ENCODE peak calls at places on chromosomes 12 and 14, in seven cellular contexts. G is foreskin keratinocyte; U is CD4-positive, alpha-beta T cell; D is activated effector memory CD4-positive, alpha-beta T cell treated with Interleukin-2 at 50 U/mL for 16 hours; K is HuH-7.5; V is neural crest cell; X is activated CD8-positive, alpha-beta memory T cell treated with anti-CD3 and anti-CD28 coated beads for 4 hours. M is an unnamed sample.
A peak's percentile ranks its signal among the peaks of the same experiment; 100 is the strongest.

GRCh38 chr14:103679351-103679750 is 35.9 kb downstream of the XRCC3 start:
- DNase-seq in G (no peak), U (peak; percentile 22), D (no peak), K (no peak), V (no peak), X (peak; percentile 7), M (peak; percentile 7)

GRCh38 chr14:105064721-105065143 is 498 bp downstream of the GPR132 start:
- DNase-seq in G (no peak), U (no peak), D (no peak), K (no peak), V (no peak), X (no peak), M (no peak)

GRCh38 chr12:32377344-32378000 is 21.9 kb upstream of the FGD4 start:
- DNase-seq in G (no peak), U (no peak), D (no peak), K (no peak), V (no peak), X (no peak), M (no peak)

GRCh38 chr14:99131632-99132271 is 140.2 kb downstream of the BCL11B start:
- DNase-seq in G (no peak), U (no peak), D (no peak), K (no peak), V (no peak), X (no peak), M (no peak)

GRCh38 chr12:70272510-70272909 is 29.3 kb downstream of the CNOT2 start:
- DNase-seq in G (no peak), U (no peak), D (no peak), K (no peak), V (no peak), X (no peak), M (no peak)

GRCh38 chr14:50233335-50234250 is 2.2 kb upstream of the SOS2 start:
- DNase-seq in G (no peak), U (no peak), D (no peak), K (no peak), V (no peak), X (no peak), M (no peak)

GRCh38 chr14:55271572-55272414 is 572 bp downstream of the FBXO34 start:
- DNase-seq in G (peak; percentile 32), U (peak; percentile 26), D (peak; percentile 24), K (peak; percentile 88), V (peak; percentile 53), X (peak; percentile 16), M (no peak)

GRCh38 chr14:106694638-106695393 is 1168.4 kb downstream of the TMEM121 start:
- DNase-seq in G (no peak), U (peak; percentile 36), D (peak; percentile 27), K (no peak), V (no peak), X (no peak), M (peak; percentile 37)

GRCh38 chr12:124564232-124564958 is 3.0 kb downstream of the NCOR2 start:
- DNase-seq in G (no peak), U (no peak), D (no peak), K (no peak), V (no peak), X (no peak), M (no peak)

GRCh38 chr12:68245071-68246021 is 8.1 kb downstream of the IL22 start:
- DNase-seq in G (no peak), U (no peak), D (no peak), K (no peak), V (no peak), X (no peak), M (no peak)

GRCh38 chr12:109776624-109777023 is 56.6 kb downstream of the TRPV4 start:
- DNase-seq in G (no peak), U (no peak), D (no peak), K (no peak), V (no peak), X (no peak), M (no peak)

GRCh38 chr14:68757618-68758081 is 35.2 kb downstream of the ZFP36L1 start:
- DNase-seq in G (no peak), U (no peak), D (no peak), K (no peak), V (no peak), X (no peak), M (no peak)

GRCh38 chr14:56216631-56217379 is 98.6 kb downstream of the PELI2 start:
- DNase-seq in G (no peak), U (no peak), D (no peak), K (no peak), V (no peak), X (no peak), M (no peak)

GRCh38 chr14:52031781-52032180 is 37.1 kb downstream of the NID2 start:
- DNase-seq in G (no peak), U (no peak), D (no peak), K (no peak), V (no peak), X (no peak), M (no peak)

GRCh38 chr12:45402288-45402687 is 186.4 kb downstream of the ANO6 start:
- DNase-seq in G (no peak), U (no peak), D (no peak), K (no peak), V (no peak), X (no peak), M (no peak)

GRCh38 chr12:63922446-63922845 is 77.9 kb downstream of the SRGAP1 start:
- DNase-seq in G (peak; percentile 42), U (no peak), D (no peak), K (no peak), V (no peak), X (no peak), M (no peak)

GRCh38 chr14:54450535-54450934 is 9.4 kb upstream of the CNIH1 start:
- DNase-seq in G (no peak), U (no peak), D (no peak), K (no peak), V (no peak), X (no peak), M (no peak)

GRCh38 chr12:65209655-65210043 is 40.3 kb downstream of the LEMD3 start:
- DNase-seq in G (no peak), U (no peak), D (no peak), K (no peak), V (no peak), X (no peak), M (no peak)

GRCh38 chr14:103541944-103542544 is 13.0 kb downstream of the TRMT61A start:
- DNase-seq in G (no peak), U (no peak), D (no peak), K (no peak), V (no peak), X (no peak), M (no peak)